ENCODE peak calls at places on chromosomes 6 and 20, in six cellular contexts. One of them, this sample, is unnamed.

GRCh38 chr6:159838020-159838744 is 38.1 kb downstream of the PNLDC1 start:
- DNase-seq in anterior cingulate cortex: no peak
- DNase-seq in Daoy: no peak
- DNase-seq in cardiac fibroblast: no peak
- DNase-seq in AML-193: no peak
- DNase-seq in IMR-90: no peak
- DNase-seq in this sample: no peak

GRCh38 chr6:93468291-93468690 is 48.9 kb upstream of the EPHA7 start:
- DNase-seq in anterior cingulate cortex: no peak
- DNase-seq in Daoy: peak; percentile 0
- DNase-seq in cardiac fibroblast: peak; percentile 42
- DNase-seq in AML-193: no peak
- DNase-seq in IMR-90: no peak
- DNase-seq in this sample: peak; percentile 65

GRCh38 chr6:81748946-81749345 is 3.5 kb downstream of the TENT5A start:
- DNase-seq in anterior cingulate cortex: no peak
- DNase-seq in Daoy: no peak
- DNase-seq in cardiac fibroblast: no peak
- DNase-seq in AML-193: no peak
- DNase-seq in IMR-90: no peak
- DNase-seq in this sample: no peak

GRCh38 chr6:151716446-151717047 is 90.9 kb upstream of the ESR1 start:
- DNase-seq in anterior cingulate cortex: no peak
- DNase-seq in Daoy: peak; percentile 7
- DNase-seq in cardiac fibroblast: peak; percentile 16
- DNase-seq in AML-193: no peak
- DNase-seq in IMR-90: no peak
- DNase-seq in this sample: peak; percentile 10

GRCh38 chr20:50297498-50298348 is 107.1 kb downstream of the CEBPB start:
- DNase-seq in anterior cingulate cortex: no peak
- DNase-seq in Daoy: no peak
- DNase-seq in cardiac fibroblast: no peak
- DNase-seq in AML-193: peak; percentile 44
- DNase-seq in IMR-90: no peak
- DNase-seq in this sample: no peak

GRCh38 chr6:106475280-106475679 is 114.8 kb downstream of the CRYBG1 start:
- DNase-seq in anterior cingulate cortex: no peak
- DNase-seq in Daoy: peak; percentile 30
- DNase-seq in cardiac fibroblast: peak; percentile 47
- DNase-seq in AML-193: no peak
- DNase-seq in IMR-90: no peak
- DNase-seq in this sample: no peak

GRCh38 chr20:56716806-56717205 is 87.7 kb downstream of the TFAP2C start:
- DNase-seq in anterior cingulate cortex: no peak
- DNase-seq in Daoy: no peak
- DNase-seq in cardiac fibroblast: no peak
- DNase-seq in AML-193: no peak
- DNase-seq in IMR-90: no peak
- DNase-seq in this sample: no peak

GRCh38 chr6:30744054-30744805 is at the start of gene IER3:
- DNase-seq in anterior cingulate cortex: no peak
- DNase-seq in Daoy: peak; percentile 95
- DNase-seq in cardiac fibroblast: peak; percentile 98
- DNase-seq in AML-193: peak; percentile 45
- DNase-seq in IMR-90: peak; percentile 95
- DNase-seq in this sample: peak; percentile 77

GRCh38 chr20:62761759-62762131 is 34.5 kb upstream of the MRGBP start:
- DNase-seq in anterior cingulate cortex: no peak
- DNase-seq in Daoy: no peak
- DNase-seq in cardiac fibroblast: no peak
- DNase-seq in AML-193: no peak
- DNase-seq in IMR-90: no peak
- DNase-seq in this sample: no peak

GRCh38 chr6:36906539-36906938 is 20.8 kb downstream of the C6orf89 start:
- DNase-seq in anterior cingulate cortex: no peak
- DNase-seq in Daoy: no peak
- DNase-seq in cardiac fibroblast: no peak
- DNase-seq in AML-193: no peak
- DNase-seq in IMR-90: no peak
- DNase-seq in this sample: no peak

GRCh38 chr6:156977527-156978291 is 200.5 kb downstream of the ARID1B start:
- DNase-seq in anterior cingulate cortex: no peak
- DNase-seq in Daoy: peak; percentile 68
- DNase-seq in cardiac fibroblast: peak; percentile 58
- DNase-seq in AML-193: no peak
- DNase-seq in IMR-90: peak; percentile 47
- DNase-seq in this sample: peak; percentile 64

GRCh38 chr6:87561012-87561411 is 28.8 kb downstream of the RARS2 start:
- DNase-seq in anterior cingulate cortex: no peak
- DNase-seq in Daoy: no peak
- DNase-seq in cardiac fibroblast: no peak
- DNase-seq in AML-193: no peak
- DNase-seq in IMR-90: peak; percentile 20
- DNase-seq in this sample: no peak

GRCh38 chr20:841568-842546 is 8.3 kb downstream of the FAM110A start:
- DNase-seq in anterior cingulate cortex: no peak
- DNase-seq in Daoy: no peak
- DNase-seq in cardiac fibroblast: no peak
- DNase-seq in AML-193: no peak
- DNase-seq in IMR-90: no peak
- DNase-seq in this sample: no peak

GRCh38 chr20:17822039-17822438 is 122.3 kb downstream of the BANF2 start:
- DNase-seq in anterior cingulate cortex: no peak
- DNase-seq in Daoy: no peak
- DNase-seq in cardiac fibroblast: peak; percentile 86
- DNase-seq in AML-193: no peak
- DNase-seq in IMR-90: peak; percentile 72
- DNase-seq in this sample: peak; percentile 74

GRCh38 chr6:24330137-24330732 is 27.6 kb downstream of the DCDC2 start:
- DNase-seq in anterior cingulate cortex: no peak
- DNase-seq in Daoy: peak; percentile 67
- DNase-seq in cardiac fibroblast: no peak
- DNase-seq in AML-193: no peak
- DNase-seq in IMR-90: no peak
- DNase-seq in this sample: no peak

GRCh38 chr20:51385941-51386530 is 156.5 kb downstream of the NFATC2 start:
- DNase-seq in anterior cingulate cortex: no peak
- DNase-seq in Daoy: peak; percentile 39
- DNase-seq in cardiac fibroblast: peak; percentile 61
- DNase-seq in AML-193: peak; percentile 24
- DNase-seq in IMR-90: peak; percentile 41
- DNase-seq in this sample: no peak

GRCh38 chr6:119979862-119980261 is 630.3 kb upstream of the MAN1A1 start:
- DNase-seq in anterior cingulate cortex: no peak
- DNase-seq in Daoy: no peak
- DNase-seq in cardiac fibroblast: peak; percentile 29
- DNase-seq in AML-193: peak; percentile 33
- DNase-seq in IMR-90: peak; percentile 2
- DNase-seq in this sample: peak; percentile 4

GRCh38 chr6:140806431-140806830 is 1326.3 kb upstream of the GJE1 start:
- DNase-seq in anterior cingulate cortex: no peak
- DNase-seq in Daoy: no peak
- DNase-seq in cardiac fibroblast: peak; percentile 9
- DNase-seq in AML-193: no peak
- DNase-seq in IMR-90: peak; percentile 5
- DNase-seq in this sample: no peak